ENCODE peak calls at places on chromosomes 16 and 17, in seven cellular contexts. One of them, this sample, is unnamed. For H3K9me3, the result is how much of the 10 kb centered on the place peaks cover.

GRCh38 chr16:15682105-15682570 is 32.1 kb downstream of the NDE1 start:
- DNase-seq in lung: no peak
- DNase-seq in astrocyte: peak
- DNase-seq in effector memory CD4-positive, alpha-beta T cell: no peak
- DNase-seq in fibroblast of lung: peak
- DNase-seq in colonic mucosa: no peak
- DNase-seq in Peyer's patch: no peak
- DNase-seq in this sample: no peak

GRCh38 chr16:81544261-81544660 is 99.7 kb downstream of the CMIP start:
- DNase-seq in fibroblast of lung: no peak
- DNase-seq in Peyer's patch: no peak
- DNase-seq in astrocyte: no peak
- DNase-seq in lung: no peak
- DNase-seq in colonic mucosa: no peak
- DNase-seq in effector memory CD4-positive, alpha-beta T cell: no peak
- DNase-seq in this sample: peak

GRCh38 chr16:52193441-52193840 is 353.5 kb downstream of the TOX3 start:
- DNase-seq in colonic mucosa: peak
- DNase-seq in astrocyte: no peak
- DNase-seq in Peyer's patch: no peak
- DNase-seq in fibroblast of lung: no peak
- DNase-seq in effector memory CD4-positive, alpha-beta T cell: no peak
- DNase-seq in lung: no peak
- DNase-seq in this sample: no peak

GRCh38 chr16:75317101-75317522 is 65.7 kb upstream of the BCAR1 start:
- DNase-seq in colonic mucosa: no peak
- DNase-seq in fibroblast of lung: peak
- DNase-seq in astrocyte: peak
- DNase-seq in effector memory CD4-positive, alpha-beta T cell: no peak
- DNase-seq in Peyer's patch: no peak
- DNase-seq in lung: no peak
- DNase-seq in this sample: no peak

GRCh38 chr16:627458-628239 is 3.1 kb upstream of the WFIKKN1 start:
- DNase-seq in effector memory CD4-positive, alpha-beta T cell: no peak
- DNase-seq in Peyer's patch: no peak
- DNase-seq in fibroblast of lung: no peak
- DNase-seq in colonic mucosa: peak
- DNase-seq in lung: peak
- DNase-seq in astrocyte: no peak
- DNase-seq in this sample: no peak

GRCh38 chr17:81865358-81865732 is 5.0 kb upstream of the P4HB start:
- DNase-seq in Peyer's patch: no peak
- DNase-seq in astrocyte: no peak
- DNase-seq in lung: no peak
- DNase-seq in fibroblast of lung: no peak
- DNase-seq in colonic mucosa: no peak
- DNase-seq in effector memory CD4-positive, alpha-beta T cell: no peak
- DNase-seq in this sample: no peak

GRCh38 chr17:51257150-51258081 is 2.4 kb downstream of the MBTD1 start:
- DNase-seq in lung: no peak
- DNase-seq in colonic mucosa: no peak
- DNase-seq in astrocyte: no peak
- DNase-seq in Peyer's patch: no peak
- DNase-seq in effector memory CD4-positive, alpha-beta T cell: no peak
- DNase-seq in fibroblast of lung: peak
- DNase-seq in this sample: no peak

GRCh38 chr17:40813804-40814203 is 8.6 kb downstream of the KRT10 start:
- DNase-seq in colonic mucosa: no peak
- DNase-seq in effector memory CD4-positive, alpha-beta T cell: no peak
- DNase-seq in fibroblast of lung: peak
- DNase-seq in astrocyte: peak
- DNase-seq in lung: no peak
- DNase-seq in Peyer's patch: no peak
- DNase-seq in this sample: no peak

GRCh38 chr17:64679710-64680216 is 17.7 kb upstream of the SMURF2 start:
- DNase-seq in effector memory CD4-positive, alpha-beta T cell: no peak
- DNase-seq in lung: no peak
- DNase-seq in Peyer's patch: no peak
- DNase-seq in colonic mucosa: no peak
- DNase-seq in astrocyte: peak
- DNase-seq in fibroblast of lung: peak
- DNase-seq in this sample: no peak

GRCh38 chr16:79607587-79607986 is 7.0 kb upstream of the MAF start:
- DNase-seq in effector memory CD4-positive, alpha-beta T cell: no peak
- DNase-seq in lung: no peak
- DNase-seq in Peyer's patch: no peak
- DNase-seq in fibroblast of lung: peak
- DNase-seq in astrocyte: peak
- DNase-seq in colonic mucosa: no peak
- DNase-seq in this sample: no peak

GRCh38 chr16:22278418-22278817 is 18.8 kb upstream of the POLR3E start:
- DNase-seq in lung: no peak
- DNase-seq in colonic mucosa: no peak
- DNase-seq in effector memory CD4-positive, alpha-beta T cell: no peak
- DNase-seq in fibroblast of lung: no peak
- DNase-seq in Peyer's patch: no peak
- DNase-seq in astrocyte: no peak
- DNase-seq in this sample: no peak

GRCh38 chr17:63961355-63962207 is 11.1 kb downstream of the SCN4A start:
- DNase-seq in astrocyte: peak
- DNase-seq in Peyer's patch: peak
- DNase-seq in colonic mucosa: peak
- DNase-seq in lung: peak
- DNase-seq in effector memory CD4-positive, alpha-beta T cell: peak
- DNase-seq in fibroblast of lung: peak
- DNase-seq in this sample: peak

GRCh38 chr16:80319181-80319580 is 221.6 kb upstream of the DYNLRB2 start:
- DNase-seq in lung: no peak
- DNase-seq in Peyer's patch: no peak
- DNase-seq in fibroblast of lung: no peak
- DNase-seq in astrocyte: no peak
- DNase-seq in colonic mucosa: no peak
- DNase-seq in effector memory CD4-positive, alpha-beta T cell: no peak
- DNase-seq in this sample: no peak

GRCh38 chr16:23786964-23787571 is 32.2 kb downstream of the CHP2 start:
- DNase-seq in effector memory CD4-positive, alpha-beta T cell: no peak
- DNase-seq in fibroblast of lung: no peak
- DNase-seq in colonic mucosa: no peak
- DNase-seq in astrocyte: no peak
- DNase-seq in lung: no peak
- DNase-seq in Peyer's patch: no peak
- DNase-seq in this sample: no peak

GRCh38 chr17:57940653-57941329 is 14.4 kb downstream of the CUEDC1 start:
- DNase-seq in astrocyte: no peak
- DNase-seq in lung: no peak
- DNase-seq in fibroblast of lung: no peak
- DNase-seq in effector memory CD4-positive, alpha-beta T cell: no peak
- DNase-seq in colonic mucosa: no peak
- DNase-seq in Peyer's patch: no peak
- DNase-seq in this sample: no peak

GRCh38 chr17:21495281-21495680 is 119.1 kb downstream of the KCNJ12 start:
- DNase-seq in fibroblast of lung: no peak
- DNase-seq in astrocyte: no peak
- DNase-seq in effector memory CD4-positive, alpha-beta T cell: no peak
- DNase-seq in colonic mucosa: no peak
- DNase-seq in Peyer's patch: no peak
- DNase-seq in lung: no peak
- DNase-seq in this sample: no peak

GRCh38 chr16:80463776-80464175 is 77.0 kb upstream of the DYNLRB2 start:
- DNase-seq in colonic mucosa: no peak
- DNase-seq in Peyer's patch: no peak
- DNase-seq in effector memory CD4-positive, alpha-beta T cell: no peak
- DNase-seq in astrocyte: no peak
- DNase-seq in lung: no peak
- DNase-seq in fibroblast of lung: no peak
- DNase-seq in this sample: no peak

GRCh38 chr17:78774456-78774855 is 7.6 kb downstream of the CYTH1 start:
- DNase-seq in lung: no peak
- DNase-seq in colonic mucosa: no peak
- DNase-seq in astrocyte: no peak
- DNase-seq in Peyer's patch: no peak
- DNase-seq in fibroblast of lung: no peak
- DNase-seq in effector memory CD4-positive, alpha-beta T cell: no peak
- DNase-seq in this sample: no peak

GRCh38 chr17:34009946-34010345 is 245.1 kb upstream of the CCL2 start:
- DNase-seq in colonic mucosa: no peak
- DNase-seq in Peyer's patch: no peak
- DNase-seq in fibroblast of lung: no peak
- DNase-seq in lung: no peak
- DNase-seq in astrocyte: no peak
- DNase-seq in effector memory CD4-positive, alpha-beta T cell: no peak
- DNase-seq in this sample: no peak

GRCh38 chr17:34010534-34010933 is 244.6 kb upstream of the CCL2 start:
- DNase-seq in effector memory CD4-positive, alpha-beta T cell: no peak
- DNase-seq in lung: no peak
- DNase-seq in astrocyte: no peak
- DNase-seq in colonic mucosa: no peak
- DNase-seq in Peyer's patch: no peak
- DNase-seq in fibroblast of lung: no peak
- DNase-seq in this sample: no peak

GRCh38 chr17:34011599-34011998 is 243.5 kb upstream of the CCL2 start:
- DNase-seq in colonic mucosa: no peak
- DNase-seq in fibroblast of lung: no peak
- DNase-seq in Peyer's patch: no peak
- DNase-seq in astrocyte: no peak
- DNase-seq in effector memory CD4-positive, alpha-beta T cell: no peak
- DNase-seq in lung: no peak
- DNase-seq in this sample: no peak

GRCh38 chr17:34001246-34001645 is 253.8 kb upstream of the CCL2 start:
- DNase-seq in effector memory CD4-positive, alpha-beta T cell: no peak
- DNase-seq in astrocyte: no peak
- DNase-seq in lung: no peak
- DNase-seq in Peyer's patch: no peak
- DNase-seq in fibroblast of lung: no peak
- DNase-seq in colonic mucosa: no peak
- DNase-seq in this sample: no peak

GRCh38 chr17:34006126-34006525 is 249.0 kb upstream of the CCL2 start:
- DNase-seq in lung: no peak
- DNase-seq in astrocyte: no peak
- DNase-seq in effector memory CD4-positive, alpha-beta T cell: no peak
- DNase-seq in colonic mucosa: no peak
- DNase-seq in Peyer's patch: no peak
- DNase-seq in fibroblast of lung: no peak
- DNase-seq in this sample: no peak
- H3K9me3 ChIP-seq in lung: under half
- H3K9me3 ChIP-seq in astrocyte: under half
- H3K9me3 ChIP-seq in effector memory CD4-positive, alpha-beta T cell: under half
- H3K9me3 ChIP-seq in colonic mucosa: under half
- H3K9me3 ChIP-seq in Peyer's patch: under half
- H3K9me3 ChIP-seq in fibroblast of lung: under half
- H3K9me3 ChIP-seq in this sample: under half

GRCh38 chr17:9611557-9611956 is 33.8 kb upstream of the USP43 start:
- DNase-seq in lung: no peak
- DNase-seq in colonic mucosa: no peak
- DNase-seq in Peyer's patch: no peak
- DNase-seq in fibroblast of lung: no peak
- DNase-seq in astrocyte: no peak
- DNase-seq in effector memory CD4-positive, alpha-beta T cell: no peak
- DNase-seq in this sample: no peak
- H3K9me3 ChIP-seq in lung: under half
- H3K9me3 ChIP-seq in colonic mucosa: under half
- H3K9me3 ChIP-seq in Peyer's patch: under half
- H3K9me3 ChIP-seq in fibroblast of lung: under half
- H3K9me3 ChIP-seq in astrocyte: under half
- H3K9me3 ChIP-seq in effector memory CD4-positive, alpha-beta T cell: under half
- H3K9me3 ChIP-seq in this sample: under half

DNA sequence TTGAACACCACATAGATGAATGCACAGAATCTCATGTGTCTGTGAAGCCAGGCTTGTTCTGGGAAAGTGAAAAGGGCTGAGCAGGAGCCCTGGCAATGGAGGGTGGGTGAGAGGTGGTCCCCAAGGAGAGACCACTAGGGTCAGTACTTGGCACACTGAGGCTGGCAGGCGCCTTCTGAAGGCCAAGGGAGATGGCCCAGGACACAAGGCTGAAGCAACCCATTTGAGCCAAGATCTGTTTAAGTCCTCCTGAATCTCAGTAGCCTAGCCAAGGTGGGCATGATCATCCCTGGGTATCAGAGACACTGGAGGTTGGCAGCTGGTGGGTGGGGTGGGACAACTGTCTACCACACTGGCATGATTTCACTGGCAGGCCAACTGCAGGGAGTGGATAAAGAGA is 1741.2 kb downstream of the TP53TG3F start:
- DNase-seq in fibroblast of lung: no peak
- DNase-seq in astrocyte: no peak
- DNase-seq in colonic mucosa: no peak
- DNase-seq in Peyer's patch: no peak
- DNase-seq in effector memory CD4-positive, alpha-beta T cell: no peak
- DNase-seq in lung: no peak
- DNase-seq in this sample: no peak
- H3K9me3 ChIP-seq in fibroblast of lung: under half
- H3K9me3 ChIP-seq in astrocyte: under half
- H3K9me3 ChIP-seq in colonic mucosa: under half
- H3K9me3 ChIP-seq in Peyer's patch: under half
- H3K9me3 ChIP-seq in effector memory CD4-positive, alpha-beta T cell: under half
- H3K9me3 ChIP-seq in lung: under half
- H3K9me3 ChIP-seq in this sample: under half

GRCh38 chr16:68574479-68574878 is 35.4 kb downstream of the ZFP90 start:
- DNase-seq in fibroblast of lung: no peak
- DNase-seq in astrocyte: no peak
- DNase-seq in Peyer's patch: no peak
- DNase-seq in effector memory CD4-positive, alpha-beta T cell: no peak
- DNase-seq in colonic mucosa: no peak
- DNase-seq in lung: no peak
- DNase-seq in this sample: no peak
- H3K9me3 ChIP-seq in fibroblast of lung: under half
- H3K9me3 ChIP-seq in astrocyte: under half
- H3K9me3 ChIP-seq in Peyer's patch: half or more
- H3K9me3 ChIP-seq in effector memory CD4-positive, alpha-beta T cell: under half
- H3K9me3 ChIP-seq in colonic mucosa: under half
- H3K9me3 ChIP-seq in lung: under half
- H3K9me3 ChIP-seq in this sample: half or more

DNA sequence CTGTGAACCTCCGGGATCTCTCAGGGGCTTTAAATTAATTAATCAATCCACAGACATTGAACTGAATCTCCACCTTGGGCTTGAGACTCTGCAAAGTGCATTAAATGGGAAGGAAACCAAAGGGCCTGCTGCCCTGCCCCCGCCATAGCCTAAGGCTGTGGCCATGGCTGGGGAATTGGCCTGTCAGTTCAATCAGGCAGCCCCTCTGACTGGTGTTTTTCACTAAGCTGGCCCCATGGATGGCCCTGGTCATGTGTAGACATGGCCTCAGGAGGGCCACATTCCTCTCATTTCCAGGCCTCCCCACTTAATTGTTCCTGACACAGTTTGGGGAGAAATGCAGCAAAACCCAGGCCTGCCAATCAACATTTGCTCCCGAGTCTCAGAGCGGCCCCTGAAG is 499.8 kb downstream of the WWOX start:
- DNase-seq in colonic mucosa: no peak
- DNase-seq in astrocyte: no peak
- DNase-seq in fibroblast of lung: no peak
- DNase-seq in effector memory CD4-positive, alpha-beta T cell: no peak
- DNase-seq in Peyer's patch: no peak
- DNase-seq in lung: no peak
- DNase-seq in this sample: no peak
- H3K9me3 ChIP-seq in colonic mucosa: under half
- H3K9me3 ChIP-seq in astrocyte: under half
- H3K9me3 ChIP-seq in fibroblast of lung: under half
- H3K9me3 ChIP-seq in effector memory CD4-positive, alpha-beta T cell: under half
- H3K9me3 ChIP-seq in Peyer's patch: under half
- H3K9me3 ChIP-seq in lung: under half
- H3K9me3 ChIP-seq in this sample: under half

This sample was measured in tibial nerve.